ENCODE peak calls at places on chromosome X, in seven cellular contexts. X is left ventricle myocardium inferior, Z is PC-9, B is HepG2, Q is uterus, G is heart right ventricle, N is testis. D is an unnamed sample.

GRCh38 chrX:143669395-143669794 is 33.5 kb upstream of the SLITRK4 start:
- DNase-seq in X (no peak), Z (no peak), B (no peak), Q (no peak), G (no peak), N (no peak), D (no peak)

GRCh38 chrX:66504481-66504880 is 134.4 kb downstream of the EDA2R start:
- DNase-seq in X (no peak), Z (no peak), B (no peak), Q (no peak), G (no peak), N (no peak), D (no peak)

GRCh38 chrX:154840856-154841255 is 6.4 kb upstream of the SMIM9 start:
- DNase-seq in X (no peak), Z (peak; percentile 42), B (peak; percentile 16), Q (no peak), G (no peak), N (no peak), D (no peak)

GRCh38 chrX:39577206-39577605 is 520.6 kb downstream of the BCOR start:
- DNase-seq in X (no peak), Z (no peak), B (no peak), Q (no peak), G (no peak), N (peak; percentile 14), D (no peak)

GRCh38 chrX:13357925-13358324 is 38.1 kb upstream of the ATXN3L start:
- DNase-seq in X (no peak), Z (no peak), B (no peak), Q (no peak), G (no peak), N (peak; percentile 25), D (no peak)

GRCh38 chrX:131841496-131842410 is 181.3 kb upstream of the STK26 start:
- DNase-seq in X (no peak), Z (peak; percentile 78), B (peak; percentile 50), Q (peak; percentile 22), G (no peak), N (peak; percentile 32), D (peak; percentile 52)

GRCh38 chrX:39152106-39152649 is 350.9 kb downstream of the MID1IP1 start:
- DNase-seq in X (peak; percentile 16), Z (no peak), B (no peak), Q (no peak), G (peak; percentile 27), N (peak; percentile 61), D (no peak)

GRCh38 chrX:33974676-33975075 is 157.4 kb downstream of the FAM47A start:
- DNase-seq in X (no peak), Z (no peak), B (no peak), Q (no peak), G (no peak), N (no peak), D (no peak)

GRCh38 chrX:24479924-24480722 is 15.0 kb downstream of the PDK3 start:
- DNase-seq in X (no peak), Z (peak; percentile 88), B (no peak), Q (no peak), G (no peak), N (no peak), D (peak; percentile 63)

GRCh38 chrX:129646721-129647587 is 7.8 kb downstream of the APLN start:
- DNase-seq in X (no peak), Z (no peak), B (no peak), Q (no peak), G (no peak), N (no peak), D (no peak)

GRCh38 chrX:40164751-40165150 is 67.0 kb upstream of the BCOR start:
- DNase-seq in X (no peak), Z (no peak), B (no peak), Q (no peak), G (no peak), N (no peak), D (no peak)

GRCh38 chrX:137118536-137118935 is 84.7 kb upstream of the GPR101 start:
- DNase-seq in X (no peak), Z (no peak), B (no peak), Q (no peak), G (no peak), N (no peak), D (no peak)

GRCh38 chrX:2550288-2551020 is 49.7 kb upstream of the DHRSX start:
- DNase-seq in X (no peak), Z (no peak), B (no peak), Q (no peak), G (no peak), N (no peak), D (no peak)

GRCh38 chrX:53223955-53224859 is 800 bp downstream of the KDM5C start:
- DNase-seq in X (no peak), Z (peak; percentile 64), B (peak; percentile 13), Q (no peak), G (no peak), N (no peak), D (no peak)

GRCh38 chrX:97126020-97126419 is 242.3 kb downstream of the RPA4 start:
- DNase-seq in X (no peak), Z (no peak), B (no peak), Q (no peak), G (no peak), N (no peak), D (no peak)

GRCh38 chrX:24920769-24921168 is 95.0 kb downstream of the ARX start:
- DNase-seq in X (no peak), Z (no peak), B (no peak), Q (no peak), G (no peak), N (no peak), D (no peak)

GRCh38 chrX:111009256-111009655 is 86.7 kb upstream of the PAK3 start:
- DNase-seq in X (no peak), Z (no peak), B (no peak), Q (no peak), G (no peak), N (no peak), D (no peak)

GRCh38 chrX:15973299-15973698 is 118.7 kb upstream of the AP1S2 start:
- DNase-seq in X (no peak), Z (no peak), B (peak; percentile 16), Q (no peak), G (no peak), N (peak; percentile 57), D (no peak)

GRCh38 chrX:17613979-17614572 is 123.2 kb upstream of the SCML1 start:
- DNase-seq in X (no peak), Z (peak; percentile 85), B (peak; percentile 24), Q (no peak), G (no peak), N (no peak), D (peak; percentile 44)

GRCh38 chrX:37846141-37846540 is 1.2 kb downstream of the DYNLT3 start:
- DNase-seq in X (no peak), Z (no peak), B (no peak), Q (no peak), G (no peak), N (no peak), D (no peak)

GRCh38 chrX:42821803-42822443 is 44.0 kb upstream of the PPP1R2C start:
- DNase-seq in X (peak; percentile 44), Z (no peak), B (no peak), Q (no peak), G (peak; percentile 8), N (peak; percentile 15), D (no peak)

GRCh38 chrX:9525511-9526248 is 60.8 kb downstream of the TBL1X start:
- DNase-seq in X (no peak), Z (no peak), B (no peak), Q (no peak), G (no peak), N (no peak), D (no peak)

GRCh38 chrX:11600578-11600977 is 65.1 kb downstream of the ARHGAP6 start:
- DNase-seq in X (no peak), Z (no peak), B (no peak), Q (no peak), G (no peak), N (no peak), D (no peak)

GRCh38 chrX:6228720-6229119 is at the start of gene NLGN4X:
- DNase-seq in X (no peak), Z (no peak), B (no peak), Q (no peak), G (no peak), N (no peak), D (no peak)

GRCh38 chrX:151694661-151695582 is at the start of gene PRRG3:
- DNase-seq in X (no peak), Z (no peak), B (no peak), Q (no peak), G (peak; percentile 24), N (no peak), D (no peak)
- H3K9me3 ChIP-seq in X (no peaks in the 10 kb centered on the region), Z (no peaks in the 10 kb centered on the region), B (no peaks in the 10 kb centered on the region), Q (no peaks in the 10 kb centered on the region), G (no peaks in the 10 kb centered on the region), N (no peaks in the 10 kb centered on the region), D (no peaks in the 10 kb centered on the region)

GRCh38 chrX:118679290-118679689 is 48.1 kb upstream of the IL13RA1 start:
- DNase-seq in X (no peak), Z (no peak), B (no peak), Q (no peak), G (no peak), N (no peak), D (no peak)
- TF ChIP-seq CTCF in X (no peak), Z (peak; percentile 28), B (no peak), Q (no peak), G (no peak), N (no peak), D (no peak)

DNA sequence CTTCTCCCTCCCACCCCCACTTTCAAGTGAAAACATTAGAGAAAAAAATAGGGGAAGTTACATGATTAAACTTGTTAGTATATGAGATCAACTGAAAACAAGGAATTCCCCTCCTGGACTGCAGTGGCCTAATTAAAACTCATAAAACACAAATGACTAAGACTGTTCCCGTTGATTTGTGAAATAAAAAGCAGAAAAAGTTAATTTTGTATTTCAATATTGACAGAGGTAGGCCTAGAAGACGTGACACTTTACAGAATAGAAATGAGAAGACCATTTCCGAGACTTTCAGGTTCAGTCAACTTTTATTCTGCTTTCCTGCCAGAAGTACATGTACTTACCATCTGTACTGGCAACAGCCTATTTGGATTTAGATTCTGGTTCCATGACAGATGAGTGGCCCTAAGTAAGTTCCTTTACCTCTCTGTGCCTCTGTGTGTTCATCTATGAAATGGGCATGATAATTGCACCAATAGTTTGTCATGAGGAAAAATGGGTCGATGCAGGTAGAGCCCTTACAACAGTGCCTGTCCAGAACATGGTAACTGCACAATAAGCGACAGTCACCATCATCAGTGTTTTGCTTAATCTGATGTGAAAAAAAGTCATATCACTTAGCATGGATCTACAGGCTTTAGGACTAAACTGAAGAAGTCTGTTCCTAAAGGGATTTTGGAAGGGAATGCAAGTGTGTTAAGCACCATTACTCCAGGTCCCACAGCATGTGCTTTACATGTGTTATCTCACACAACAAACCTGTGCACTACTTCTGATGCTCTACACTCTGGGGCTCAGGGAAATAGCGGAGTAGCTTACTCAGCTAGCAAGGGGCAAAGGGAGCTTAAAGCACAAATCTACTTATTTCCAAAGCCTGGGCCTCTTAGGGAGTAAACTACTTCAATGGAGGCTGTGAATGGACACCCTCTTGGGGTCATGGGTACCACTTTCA is 562.3 kb upstream of the DIPK2B start:
- DNase-seq in X (no peak), Z (no peak), B (no peak), Q (no peak), G (no peak), N (no peak), D (no peak)
- H3K4me3 ChIP-seq in X (no peak overlapping the region), Z (no peak overlapping the region), B (no peak overlapping the region), Q (no peak overlapping the region), G (no peak overlapping the region), N (no peak overlapping the region), D (no peak overlapping the region)

DNA sequence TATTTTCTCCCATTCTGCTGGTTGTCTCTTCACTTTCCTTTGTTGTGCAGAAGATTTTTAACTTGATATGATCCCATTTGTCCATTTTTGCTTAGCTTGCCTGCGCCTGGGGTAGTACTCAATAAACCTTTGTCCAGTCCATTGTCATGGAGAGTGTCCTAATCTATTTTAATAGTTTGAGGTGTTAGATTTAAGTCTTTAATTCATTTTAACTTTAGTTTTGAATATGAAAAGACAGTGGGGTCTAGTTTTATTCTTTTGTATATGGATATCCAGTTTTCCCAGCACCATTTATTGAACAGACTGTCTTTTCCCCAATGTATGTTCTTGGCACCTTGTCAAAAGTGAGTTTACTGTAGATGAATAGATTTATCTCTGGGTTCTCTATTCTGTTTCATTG is 76.0 kb upstream of the ITM2A start:
- DNase-seq in X (no peak), Z (no peak), B (no peak), Q (no peak), G (no peak), N (no peak), D (no peak)
- H3K9me3 ChIP-seq in X (no peaks in the 10 kb centered on the region), Z (no peaks in the 10 kb centered on the region), B (no peaks in the 10 kb centered on the region), Q (no peaks in the 10 kb centered on the region), G (no peaks in the 10 kb centered on the region), N (no peaks in the 10 kb centered on the region), D (no peaks in the 10 kb centered on the region)